ENCODE peak calls at places on chromosome 10, in seven cellular contexts. X, F, G, R, V, Z and B are unnamed samples.

GRCh38 chr10:69506834-69507643 is 55.8 kb downstream of the TSPAN15 start:
- DNase-seq in V (no peak), Z (no peak), F (peak), X (no peak), G (no peak), R (no peak), B (no peak)

GRCh38 chr10:131725736-131726459 is 174.9 kb upstream of the PPP2R2D start:
- DNase-seq in R (no peak), Z (peak), V (no peak), F (no peak), X (no peak), G (no peak), B (no peak)

GRCh38 chr10:58556516-58556915 is 43.8 kb downstream of the BICC1 start:
- DNase-seq in V (no peak), F (no peak), X (no peak), Z (no peak), R (no peak), G (no peak), B (no peak)

GRCh38 chr10:97320480-97321031 is 1.5 kb downstream of the FRAT1 start:
- DNase-seq in V (no peak), G (no peak), F (no peak), R (peak), X (no peak), Z (peak), B (no peak)

GRCh38 chr10:108204528-108205313 is 1040.2 kb upstream of the SORCS1 start:
- DNase-seq in F (peak), X (no peak), V (peak), R (peak), G (no peak), Z (no peak), B (peak)

GRCh38 chr10:32159264-32159663 is 103.0 kb upstream of the KIF5B start:
- DNase-seq in F (no peak), X (no peak), V (no peak), G (no peak), R (no peak), Z (no peak), B (no peak)

GRCh38 chr10:26274391-26274790 is 57.8 kb downstream of the GAD2 start:
- DNase-seq in G (no peak), V (no peak), F (no peak), X (no peak), R (no peak), Z (peak), B (no peak)

GRCh38 chr10:123637326-123637880 is 28.8 kb upstream of the GPR26 start:
- DNase-seq in F (no peak), R (no peak), Z (no peak), X (no peak), G (no peak), V (no peak), B (no peak)

GRCh38 chr10:114831186-114831867 is 9.7 kb downstream of the FHIP2A start:
- DNase-seq in G (no peak), X (no peak), R (no peak), Z (no peak), F (no peak), V (no peak), B (no peak)

GRCh38 chr10:85741626-85742300 is 624.8 kb downstream of the GRID1 start:
- DNase-seq in Z (no peak), G (no peak), X (no peak), F (no peak), V (no peak), R (no peak), B (no peak)

GRCh38 chr10:33731322-33731721 is 396.9 kb upstream of the NRP1 start:
- DNase-seq in F (no peak), X (no peak), G (no peak), Z (no peak), R (no peak), V (no peak), B (no peak)

GRCh38 chr10:97243836-97244235 is 48.6 kb downstream of the ARHGAP19 start:
- DNase-seq in G (no peak), F (no peak), R (no peak), X (no peak), Z (no peak), V (no peak), B (no peak)

GRCh38 chr10:56116684-56117083 is 244.4 kb downstream of the ZWINT start:
- DNase-seq in V (no peak), X (no peak), R (peak), F (no peak), G (no peak), Z (no peak), B (no peak)

GRCh38 chr10:117268258-117268657 is 27.3 kb downstream of the SLC18A2 start:
- DNase-seq in V (no peak), X (no peak), Z (no peak), R (no peak), G (no peak), F (no peak), B (no peak)

GRCh38 chr10:3217301-3217700 is 44.7 kb upstream of the PITRM1 start:
- DNase-seq in V (peak), R (no peak), G (no peak), F (peak), Z (no peak), X (no peak), B (no peak)

GRCh38 chr10:126878594-126878993 is 26.6 kb upstream of the DOCK1 start:
- DNase-seq in V (no peak), G (no peak), R (no peak), X (no peak), Z (no peak), F (no peak), B (no peak)

GRCh38 chr10:79022565-79023488 is 45.9 kb upstream of the ZMIZ1 start:
- DNase-seq in X (peak), Z (no peak), F (peak), V (peak), G (no peak), R (peak), B (no peak)

GRCh38 chr10:98262571-98262970 is 5.4 kb downstream of the LOXL4 start:
- DNase-seq in F (peak), Z (peak), X (no peak), V (peak), R (peak), G (no peak), B (no peak)

GRCh38 chr10:101814466-101815041 is 3.7 kb downstream of the OGA start:
- DNase-seq in X (no peak), G (no peak), Z (no peak), R (no peak), F (no peak), V (peak), B (no peak)

GRCh38 chr10:32149257-32149955 is 93.2 kb upstream of the KIF5B start:
- DNase-seq in G (peak), V (peak), R (no peak), Z (no peak), X (no peak), F (peak), B (no peak)

GRCh38 chr10:102629661-102630614 is 14.3 kb upstream of the TRIM8 start:
- DNase-seq in V (peak), X (no peak), R (peak), G (peak), Z (no peak), F (peak), B (no peak)

GRCh38 chr10:46528675-46529615 is 27.5 kb downstream of the GPRIN2 start:
- DNase-seq in G (no peak), F (no peak), R (no peak), Z (no peak), X (no peak), V (no peak), B (no peak)

DNA sequence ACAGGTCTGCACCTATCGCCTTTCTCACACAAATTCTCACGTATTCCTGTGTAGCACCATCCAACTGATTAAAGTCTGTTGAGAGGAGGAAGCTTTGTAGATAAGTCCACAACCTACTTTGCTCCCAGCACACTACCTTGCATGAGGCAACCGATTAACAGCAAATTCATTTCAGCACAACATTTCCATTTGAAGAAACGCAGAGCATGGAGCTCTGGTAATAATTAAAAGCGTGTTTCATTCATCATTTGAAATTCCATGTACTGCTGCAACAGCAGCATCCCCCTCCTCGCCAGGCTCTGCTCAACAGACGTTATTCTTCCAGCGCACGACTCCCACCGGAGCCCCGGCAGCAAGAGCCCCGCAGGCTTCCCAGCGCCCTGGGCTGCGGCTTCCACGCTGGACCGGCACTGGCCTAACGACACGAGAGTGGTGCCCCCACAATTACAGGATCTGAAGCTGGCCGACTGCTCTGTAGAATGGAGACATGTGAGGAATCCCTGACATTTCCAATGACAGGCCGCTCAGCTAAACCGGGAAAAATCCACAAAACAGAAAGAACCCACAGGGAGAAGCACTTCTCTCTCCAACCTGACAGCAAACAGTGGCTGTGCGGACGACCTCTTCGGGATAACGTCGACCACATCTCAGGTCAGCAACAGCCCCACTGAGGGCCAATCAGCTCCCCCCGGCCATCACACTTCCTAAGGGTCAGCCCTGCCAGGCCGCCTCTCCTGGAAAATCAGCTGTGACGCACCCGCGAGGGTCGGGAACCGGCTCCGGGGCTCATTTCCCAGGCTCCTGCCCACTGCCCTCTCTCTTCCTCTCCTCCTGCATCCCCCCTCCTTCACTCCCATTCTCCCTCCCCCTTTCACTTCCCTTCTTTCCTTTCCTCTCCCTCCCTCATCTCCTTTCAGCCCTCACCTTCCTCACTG is 118.6 kb downstream of the DIP2C start:
- DNase-seq in F (no peak), Z (no peak), X (no peak), V (no peak), R (no peak), G (no peak), B (no peak)
- TF ChIP-seq CTCF in F (no peak), Z (no peak), X (no peak), V (no peak), R (no peak), G (no peak), B (no peak)

DNA sequence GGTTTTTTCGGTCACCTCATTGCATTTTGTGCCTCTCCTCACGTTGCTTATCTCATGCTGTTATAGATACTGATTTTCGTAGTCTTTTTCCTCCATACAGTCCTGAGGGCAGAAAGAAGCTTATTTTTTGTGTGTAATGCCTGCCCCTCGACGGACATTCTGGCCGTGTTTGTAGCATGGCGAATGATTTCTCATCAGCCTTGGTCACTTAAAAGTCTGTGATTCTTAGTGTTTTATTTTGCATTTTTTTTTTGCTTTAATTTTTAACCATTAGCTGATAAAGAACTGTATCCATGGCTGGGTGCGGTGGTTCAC is 469 bp upstream of the NOC3L start:
- DNase-seq in R (no peak), F (no peak), G (no peak), X (no peak), V (no peak), Z (no peak), B (no peak)
- TF ChIP-seq CTCF in R (no peak), F (no peak), G (no peak), X (no peak), V (no peak), Z (peak), B (peak)

DNA sequence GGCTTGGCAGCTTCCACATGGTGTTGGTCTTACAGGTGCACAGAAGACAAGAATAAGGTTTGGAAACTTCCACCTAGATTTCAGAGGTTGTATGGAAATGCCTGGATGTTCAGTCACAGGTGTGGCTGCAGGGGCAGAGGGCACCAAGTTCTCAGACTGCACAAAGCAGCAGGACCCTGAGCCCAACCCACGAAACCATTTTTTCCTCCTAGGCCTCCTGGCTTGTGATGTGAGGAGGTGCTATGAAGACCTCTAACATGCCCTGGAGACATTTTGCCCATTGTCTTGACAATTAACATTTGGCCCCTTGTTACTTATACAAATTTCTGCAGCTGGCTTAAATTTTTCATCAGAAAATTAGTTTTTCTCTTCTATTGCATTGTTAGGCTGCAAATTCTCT is 107.7 kb upstream of the DIP2C start:
- DNase-seq in R (no peak), Z (no peak), F (no peak), X (no peak), V (no peak), G (no peak), B (no peak)
- TF ChIP-seq CTCF in R (no peak), Z (no peak), F (no peak), X (no peak), V (no peak), G (no peak), B (no peak)

DNA sequence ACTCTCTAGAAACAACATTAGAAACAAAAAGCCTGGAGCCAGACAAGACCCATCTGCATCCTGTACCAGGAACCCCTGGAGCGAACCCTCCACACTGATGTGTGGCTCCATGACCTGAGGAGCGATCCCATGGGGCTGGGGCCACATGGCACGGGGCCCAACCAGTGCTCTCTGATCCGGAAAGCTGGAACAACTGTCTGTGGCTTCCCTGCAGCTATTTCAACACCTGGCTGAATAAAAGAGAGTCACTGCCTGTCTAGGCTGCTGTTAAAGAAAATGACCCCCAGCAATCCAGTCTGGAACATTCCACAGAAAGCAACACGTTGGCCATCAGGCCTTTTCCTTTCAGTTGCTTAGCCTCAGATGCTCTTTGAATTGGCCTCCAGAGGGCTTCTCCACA is 20.9 kb downstream of the UROS start:
- DNase-seq in F (no peak), Z (no peak), G (no peak), R (no peak), X (no peak), V (no peak), B (no peak)
- TF ChIP-seq CTCF in F (no peak), Z (no peak), G (no peak), R (no peak), X (no peak), V (no peak), B (no peak)

GRCh38 chr10:30027057-30028005 is 32.1 kb downstream of the JCAD start:
- DNase-seq in F (no peak), G (no peak), R (no peak), V (no peak), Z (no peak), X (no peak), B (no peak)
- TF ChIP-seq CTCF in F (no peak), G (no peak), R (no peak), V (no peak), Z (no peak), X (no peak), B (no peak)

DNA sequence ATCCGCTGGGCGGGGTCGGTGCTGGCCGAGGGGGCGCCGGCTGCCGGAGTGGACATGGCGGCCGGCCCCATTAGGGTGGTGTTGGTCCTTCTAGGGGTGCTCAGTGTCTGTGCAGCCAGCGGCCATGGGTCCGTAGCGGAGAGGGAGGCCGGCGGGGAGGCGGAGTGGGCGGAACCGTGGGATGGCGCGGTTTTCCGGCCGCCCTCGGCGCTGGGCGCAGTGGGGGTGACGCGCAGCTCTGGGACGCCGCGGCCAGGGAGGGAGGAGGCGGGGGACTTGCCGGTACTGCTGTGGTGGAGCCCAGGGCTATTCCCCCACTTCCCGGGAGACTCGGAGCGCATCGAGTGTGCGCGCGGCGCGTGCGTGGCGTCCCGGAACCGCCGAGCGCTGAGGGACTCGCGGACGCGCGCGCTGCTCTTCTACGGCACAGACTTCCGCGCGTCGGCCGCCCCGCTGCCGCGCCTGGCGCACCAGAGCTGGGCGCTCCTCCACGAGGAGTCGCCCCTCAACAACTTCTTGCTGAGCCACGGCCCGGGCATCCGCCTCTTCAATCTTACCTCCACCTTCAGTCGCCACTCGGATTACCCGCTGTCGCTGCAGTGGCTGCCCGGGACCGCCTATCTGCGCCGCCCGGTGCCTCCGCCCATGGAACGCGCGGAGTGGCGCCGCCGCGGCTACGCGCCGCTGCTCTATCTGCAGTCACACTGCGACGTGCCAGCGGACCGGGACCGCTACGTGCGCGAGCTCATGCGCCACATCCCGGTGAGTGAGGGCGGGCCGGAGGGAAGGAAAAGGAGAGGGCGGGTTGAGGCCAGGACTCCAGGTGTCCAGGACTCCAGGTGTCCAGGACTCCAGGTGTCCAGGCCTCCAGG is 9.3 kb upstream of the CHCHD1 start:
- DNase-seq in R (peak), X (peak), Z (peak), F (peak), V (peak), G (peak), B (peak)
- TF ChIP-seq CTCF in R (peak), X (no peak), Z (no peak), F (no peak), V (no peak), G (no peak), B (no peak)

GRCh38 chr10:92590623-92591549 is 2.0 kb upstream of the KIF11 start:
- DNase-seq in R (peak), V (peak), F (peak), G (no peak), Z (no peak), X (peak), B (peak)
- TF ChIP-seq CTCF in R (peak), V (peak), F (peak), G (peak), Z (no peak), X (peak), B (peak)

DNA sequence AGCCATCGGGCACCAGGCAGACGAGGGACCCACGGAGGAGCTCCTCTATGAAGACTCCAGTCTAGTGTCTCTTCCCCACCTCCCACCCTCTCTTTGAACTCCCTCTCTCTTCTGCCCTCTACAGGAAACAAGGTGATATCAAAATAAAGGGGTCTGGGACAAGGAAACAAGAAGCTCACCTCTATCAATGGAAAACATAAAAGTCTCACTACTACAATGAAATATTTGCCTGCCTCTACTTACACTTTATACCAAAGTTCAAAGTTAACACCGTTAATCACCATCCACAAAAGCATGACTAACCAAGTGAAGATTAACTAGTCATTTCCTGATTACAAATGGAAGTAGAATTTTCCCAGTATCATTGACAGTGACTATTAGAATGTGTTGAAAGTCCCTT is 82.2 kb downstream of the PARD3 start:
- DNase-seq in G (no peak), R (no peak), Z (no peak), X (peak), F (peak), V (peak), B (no peak)
- TF ChIP-seq CTCF in G (peak), R (peak), Z (no peak), X (peak), F (peak), V (no peak), B (peak)

GRCh38 chr10:75845538-75845937 is 414.1 kb downstream of the LRMDA start:
- DNase-seq in F (no peak), X (no peak), R (no peak), G (no peak), Z (no peak), V (no peak), B (no peak)
- TF ChIP-seq CTCF in F (no peak), X (no peak), R (no peak), G (no peak), Z (no peak), V (no peak), B (no peak)